ENCODE peak calls at places on chromosomes 6 and 20, in four cellular contexts. V is lower lobe of right lung; B is mesenchymal stem cell; K is CD8-positive, alpha-beta memory T cell. C is an unnamed sample.

GRCh38 chr6:85096976-85097375 is 332.6 kb upstream of the TBX18 start:
- DNase-seq in V (no peak), B (no peak), K (no peak), C (peak; percentile 39)

GRCh38 chr6:154341876-154342275 is 14.7 kb downstream of the IPCEF1 start:
- DNase-seq in V (no peak), B (peak; percentile 6), K (no peak), C (no peak)

GRCh38 chr6:44576132-44576601 is 188.7 kb downstream of the CDC5L start:
- DNase-seq in V (no peak), B (no peak), K (no peak), C (peak; percentile 62)

GRCh38 chr6:81743649-81744048 is 8.8 kb downstream of the TENT5A start:
- DNase-seq in V (no peak), B (no peak), K (no peak), C (no peak)

GRCh38 chr6:17556014-17556413 is 44.1 kb upstream of the FAM8A1 start:
- DNase-seq in V (no peak), B (no peak), K (no peak), C (no peak)

GRCh38 chr6:32081168-32081624 is 27.9 kb downstream of the TNXB start:
- DNase-seq in V (no peak), B (peak; percentile 88), K (no peak), C (peak; percentile 93)

GRCh38 chr6:54896302-54896701 is 49.7 kb downstream of the FAM83B start:
- DNase-seq in V (no peak), B (no peak), K (no peak), C (no peak)

GRCh38 chr6:24584390-24584735 is 61.6 kb downstream of the KIAA0319 start:
- DNase-seq in V (no peak), B (no peak), K (no peak), C (no peak)

GRCh38 chr6:116220172-116220571 is 33.7 kb downstream of the TSPYL4 start:
- DNase-seq in V (no peak), B (peak; percentile 54), K (no peak), C (no peak)

GRCh38 chr6:62393608-62394007 is 107.6 kb upstream of the KHDRBS2 start:
- DNase-seq in V (no peak), B (no peak), K (no peak), C (no peak)

GRCh38 chr6:75855047-75855446 is 106.0 kb downstream of the MYO6 start:
- DNase-seq in V (no peak), B (peak; percentile 64), K (no peak), C (peak; percentile 14)

GRCh38 chr6:111846511-111847409 is 26.5 kb downstream of the FYN start:
- DNase-seq in V (no peak), B (no peak), K (peak; percentile 71), C (peak; percentile 45)
- H3K4me3 ChIP-seq in V (no peak overlapping the region), B (no peak overlapping the region), K (no peak overlapping the region), C (no peak overlapping the region)

DNA sequence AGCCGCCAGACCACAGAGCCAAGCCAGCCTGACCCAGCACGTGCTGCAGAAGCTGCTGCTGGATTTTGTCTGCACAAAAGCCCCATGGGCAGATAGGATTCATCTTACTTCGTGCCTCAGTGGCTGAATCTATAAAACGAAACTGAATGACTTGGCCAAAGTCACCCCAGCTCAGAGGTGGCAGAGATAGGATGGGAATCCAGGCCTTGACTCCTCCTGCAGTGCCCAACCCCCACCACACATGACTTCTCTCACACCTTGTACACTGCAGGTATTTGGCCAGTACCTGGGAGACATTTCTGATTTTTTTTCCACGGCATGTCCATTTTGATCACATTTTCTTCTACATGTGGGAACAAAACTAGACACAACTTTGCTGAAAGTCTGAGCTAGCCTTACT is 182.1 kb downstream of the ANKRD60 start:
- DNase-seq in V (no peak), B (no peak), K (no peak), C (no peak)
- H3K27me3 ChIP-seq in V (no peaks in the 10 kb centered on the region), B (no peaks in the 10 kb centered on the region), K (no peaks in the 10 kb centered on the region), C (no peaks in the 10 kb centered on the region)

DNA sequence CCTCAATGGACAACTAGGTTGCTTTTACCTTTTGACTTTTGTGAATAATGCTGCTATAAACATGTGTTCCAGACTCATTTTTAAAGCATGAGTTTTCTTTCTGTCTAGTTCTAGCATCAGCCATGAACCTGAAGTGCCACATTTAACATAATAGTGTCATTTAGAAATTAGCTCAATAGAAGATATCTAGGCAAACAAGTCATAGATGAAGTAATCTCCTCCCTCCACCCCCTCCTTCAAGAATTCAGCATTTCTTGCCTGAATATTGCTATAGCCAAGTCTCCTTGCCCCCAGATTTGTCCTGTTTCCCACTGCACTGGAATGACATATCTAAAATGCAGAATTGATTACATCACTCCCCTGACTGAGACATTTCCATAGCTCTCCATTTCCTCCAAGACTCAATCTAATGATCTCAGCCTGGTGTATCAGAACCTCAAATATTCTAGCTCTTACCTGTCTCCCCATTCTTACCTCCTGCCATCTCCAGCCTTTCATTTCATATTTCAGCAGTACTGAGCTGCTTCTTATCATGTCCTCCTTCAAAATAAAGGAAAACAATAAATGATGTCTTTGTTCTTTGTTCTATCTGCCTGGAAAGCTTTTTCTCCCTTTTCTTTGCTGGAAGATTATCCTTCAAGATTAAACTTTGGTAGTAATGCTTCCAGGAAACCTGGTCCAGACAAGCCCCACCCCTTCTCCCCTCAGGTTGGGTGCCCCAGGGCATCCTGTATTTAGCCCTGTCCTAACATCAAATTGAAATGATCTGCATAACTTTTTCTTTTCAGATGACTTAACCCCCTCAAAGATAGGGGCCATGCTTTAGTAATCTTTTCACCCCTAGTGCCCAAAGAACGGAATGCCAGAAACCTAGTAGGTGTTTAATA is 135.1 kb upstream of the BACH2 start:
- DNase-seq in V (no peak), B (no peak), K (no peak), C (no peak)
- H3K9me3 ChIP-seq in V (peaks cover 17% of the 10 kb centered on the region), B (peaks cover 24% of the 10 kb centered on the region), K (peaks cover 11% of the 10 kb centered on the region), C (peaks cover 6% of the 10 kb centered on the region)

GRCh38 chr6:27966044-27966443 is 9.0 kb downstream of the OR2B6 start:
- DNase-seq in V (no peak), B (no peak), K (no peak), C (no peak)
- H3K4me3 ChIP-seq in V (no peak overlapping the region), B (no peak overlapping the region), K (no peak overlapping the region), C (no peak overlapping the region)

GRCh38 chr20:62557999-62558408 is 82.2 kb upstream of the GATA5 start:
- DNase-seq in V (no peak), B (no peak), K (no peak), C (no peak)
- H3K27me3 ChIP-seq in V (peaks cover 79% of the 10 kb centered on the region), B (peaks cover 87% of the 10 kb centered on the region), K (peaks cover 12% of the 10 kb centered on the region), C (peaks cover 6% of the 10 kb centered on the region)

GRCh38 chr6:3088446-3088845 is 20.2 kb downstream of the RIPK1 start:
- DNase-seq in V (no peak), B (no peak), K (no peak), C (peak; percentile 5)
- H3K9me3 ChIP-seq in V (no peaks in the 10 kb centered on the region), B (no peaks in the 10 kb centered on the region), K (no peaks in the 10 kb centered on the region), C (no peaks in the 10 kb centered on the region)

GRCh38 chr20:63444548-63444947 is 27.9 kb downstream of the KCNQ2 start:
- DNase-seq in V (no peak), B (no peak), K (no peak), C (no peak)

GRCh38 chr20:63441136-63441776 is 31.2 kb downstream of the KCNQ2 start:
- DNase-seq in V (no peak), B (no peak), K (peak; percentile 36), C (no peak)

GRCh38 chr20:63441777-63442493 is 30.5 kb downstream of the KCNQ2 start:
- DNase-seq in V (peak; percentile 58), B (no peak), K (peak; percentile 49), C (peak; percentile 77)

GRCh38 chr20:63445075-63445734 is 27.2 kb downstream of the KCNQ2 start:
- DNase-seq in V (no peak), B (no peak), K (no peak), C (no peak)

DNA sequence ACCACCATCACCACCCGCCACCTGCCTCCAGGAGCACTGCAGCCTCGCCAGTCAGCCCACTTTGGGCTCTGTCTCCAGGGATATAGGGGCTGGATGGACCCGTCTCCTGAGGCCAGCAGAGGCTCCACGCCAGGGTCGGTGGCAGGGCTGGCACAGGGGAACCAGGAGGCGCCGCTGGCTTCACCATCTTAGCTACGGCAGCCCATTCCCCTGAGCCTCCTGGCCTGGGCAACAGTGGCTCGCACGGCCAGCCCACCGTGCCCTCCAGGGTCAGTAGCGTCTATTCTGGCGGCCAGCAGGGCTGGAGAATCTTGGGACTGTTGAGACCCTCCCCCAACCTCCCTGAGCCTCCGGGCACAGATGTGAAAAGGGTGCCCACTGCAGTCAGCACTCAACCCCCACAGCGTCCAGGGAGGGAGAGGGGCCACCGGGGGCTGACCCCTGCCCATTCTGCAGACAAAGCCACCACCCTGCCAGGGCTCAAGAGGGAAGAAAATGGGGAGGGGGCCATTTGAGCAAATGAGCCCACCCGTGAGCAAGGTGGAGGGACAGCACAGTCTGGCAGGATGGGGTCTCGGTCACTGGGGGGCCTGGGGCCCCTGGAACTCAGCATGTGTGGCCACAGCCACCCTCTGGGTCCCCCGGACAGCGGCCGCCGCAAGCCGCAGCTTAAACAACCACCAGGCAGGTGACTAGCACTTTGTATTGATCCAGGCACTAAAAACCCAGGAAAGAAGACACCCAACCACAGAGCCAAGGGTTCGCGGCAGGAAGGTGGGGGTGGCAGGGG is 28.7 kb downstream of the KCNQ2 start:
- DNase-seq in V (no peak), B (no peak), K (no peak), C (no peak)
- H3K4me3 ChIP-seq in V (no peak overlapping the region), B (no peak overlapping the region), K (no peak overlapping the region), C (no peak overlapping the region)

GRCh38 chr6:169801396-169802160 is 50.2 kb downstream of the ERMARD start:
- DNase-seq in V (no peak), B (no peak), K (no peak), C (no peak)
- H3K27me3 ChIP-seq in V (peaks cover 9% of the 10 kb centered on the region), B (peaks cover 32% of the 10 kb centered on the region), K (no peaks in the 10 kb centered on the region), C (peaks cover 3% of the 10 kb centered on the region)

GRCh38 chr20:33312583-33312982 is 29.6 kb downstream of the BPIFB1 start:
- DNase-seq in V (no peak), B (no peak), K (no peak), C (no peak)
- H3K9me3 ChIP-seq in V (no peaks in the 10 kb centered on the region), B (no peaks in the 10 kb centered on the region), K (no peaks in the 10 kb centered on the region), C (no peaks in the 10 kb centered on the region)

GRCh38 chr6:50093938-50094272 is 44.2 kb upstream of the DEFB112 start:
- DNase-seq in V (no peak), B (no peak), K (no peak), C (no peak)
- H3K4me3 ChIP-seq in V (no peak overlapping the region), B (no peak overlapping the region), K (no peak overlapping the region), C (no peak overlapping the region)

C was measured in MG63.